ENCODE peak calls at places on chromosomes 16 and 17, in five cellular contexts. A, B, U, G and T are unnamed samples.

GRCh38 chr16:58814348-58814801 is 80.3 kb upstream of the GOT2 start:
- DNase-seq in A (no peak), B (peak), U (peak), G (peak), T (peak)

GRCh38 chr17:40915199-40915661 is 22.2 kb downstream of the KRT23 start:
- DNase-seq in A (no peak), B (no peak), U (no peak), G (peak), T (no peak)

GRCh38 chr17:41705271-41705991 is 6.7 kb upstream of the GAST start:
- DNase-seq in A (no peak), B (no peak), U (no peak), G (peak), T (no peak)

GRCh38 chr17:60086822-60087591 is 8.3 kb upstream of the HEATR6 start:
- DNase-seq in A (no peak), B (no peak), U (no peak), G (peak), T (no peak)

GRCh38 chr16:1532081-1532760 is 1.2 kb upstream of the TMEM204 start:
- DNase-seq in A (no peak), B (no peak), U (peak), G (peak), T (no peak)

GRCh38 chr16:8295436-8295835 is 294.9 kb downstream of the TMEM114 start:
- DNase-seq in A (no peak), B (no peak), U (no peak), G (no peak), T (no peak)

GRCh38 chr16:86998196-86999001 is 318.8 kb downstream of the C16orf95 start:
- DNase-seq in A (no peak), B (no peak), U (no peak), G (no peak), T (no peak)

GRCh38 chr16:80992676-80993292 is 13.9 kb downstream of the CMC2 start:
- DNase-seq in A (no peak), B (no peak), U (no peak), G (no peak), T (no peak)

GRCh38 chr17:17422217-17422610 is 54.6 kb upstream of the MED9 start:
- DNase-seq in A (no peak), B (no peak), U (no peak), G (no peak), T (no peak)